ENCODE peak calls at places on chromosome 16, in eight cellular contexts. T, I, E, X, H, M, B and S are unnamed samples.

GRCh38 chr16:27315333-27316037 is 1.7 kb downstream of the IL4R start:
- DNase-seq in E (no peak), X (no peak), H (peak), M (peak), T (peak), I (peak), B (peak), S (no peak)

GRCh38 chr16:87047221-87048037 is 269.8 kb downstream of the C16orf95 start:
- DNase-seq in M (no peak), T (no peak), X (no peak), B (no peak), H (no peak), I (no peak), E (no peak), S (no peak)

GRCh38 chr16:84518804-84519341 is 14.4 kb upstream of the MEAK7 start:
- DNase-seq in I (no peak), T (peak), H (no peak), M (no peak), B (no peak), X (no peak), E (no peak), S (no peak)

GRCh38 chr16:30445149-30445407 is 596 bp downstream of the SEPHS2 start:
- DNase-seq in E (no peak), H (no peak), T (no peak), X (no peak), I (no peak), M (no peak), B (no peak), S (no peak)

GRCh38 chr16:996672-997071 is 15.1 kb downstream of the SOX8 start:
- DNase-seq in E (no peak), X (no peak), M (no peak), T (no peak), H (no peak), I (no peak), B (no peak), S (no peak)

GRCh38 chr16:57645691-57646387 is 17.4 kb downstream of the ADGRG1 start:
- DNase-seq in H (no peak), M (peak), E (no peak), B (no peak), I (no peak), X (no peak), T (no peak), S (no peak)

GRCh38 chr16:65409505-65409904 is 287.6 kb upstream of the CDH11 start:
- DNase-seq in I (no peak), B (no peak), X (no peak), E (no peak), T (no peak), M (peak), H (no peak), S (no peak)

GRCh38 chr16:27505297-27506236 is 44.1 kb downstream of the GTF3C1 start:
- DNase-seq in H (peak), I (no peak), T (no peak), B (no peak), X (no peak), M (no peak), E (no peak), S (no peak)

GRCh38 chr16:28312327-28312726 is 20.0 kb downstream of the SBK1 start:
- DNase-seq in B (no peak), M (no peak), E (no peak), I (no peak), H (no peak), X (no peak), T (no peak), S (no peak)

GRCh38 chr16:66478733-66479511 is 51.8 kb downstream of the BEAN1 start:
- DNase-seq in T (peak), E (no peak), H (peak), M (peak), B (peak), I (peak), X (no peak), S (peak)

GRCh38 chr16:81478876-81479496 is 34.4 kb downstream of the CMIP start:
- DNase-seq in I (no peak), M (no peak), T (peak), X (no peak), H (peak), B (no peak), E (no peak), S (no peak)

GRCh38 chr16:24820522-24820921 is 25.2 kb upstream of the SLC5A11 start:
- DNase-seq in M (no peak), B (no peak), I (no peak), T (no peak), E (no peak), H (no peak), X (no peak), S (no peak)

GRCh38 chr16:27088216-27088615 is 21.5 kb downstream of the C16orf82 start:
- DNase-seq in E (no peak), I (no peak), T (no peak), X (no peak), B (no peak), H (no peak), M (no peak), S (no peak)

GRCh38 chr16:6341993-6342392 is 990.7 kb upstream of the RBFOX1 start:
- DNase-seq in X (no peak), I (peak), T (no peak), M (no peak), H (no peak), B (no peak), E (no peak), S (no peak)

GRCh38 chr16:84260766-84261165 is 21.0 kb upstream of the KCNG4 start:
- DNase-seq in X (no peak), B (no peak), I (no peak), T (no peak), H (no peak), E (no peak), M (no peak), S (no peak)

GRCh38 chr16:466651-467050 is 41.2 kb downstream of the RAB11FIP3 start:
- DNase-seq in T (no peak), I (no peak), X (no peak), M (no peak), B (no peak), H (no peak), E (no peak), S (peak)

GRCh38 chr16:49491736-49492089 is 118.1 kb downstream of the C16orf78 start:
- DNase-seq in T (no peak), B (peak), I (peak), X (no peak), H (no peak), E (no peak), M (peak), S (peak)

GRCh38 chr16:83066011-83066410 is 439.2 kb downstream of the CDH13 start:
- DNase-seq in T (no peak), I (no peak), B (no peak), H (no peak), X (no peak), E (no peak), M (no peak), S (no peak)

GRCh38 chr16:10744370-10745030 is 858 bp downstream of the NUBP1 start:
- DNase-seq in E (no peak), H (peak), X (peak), T (peak), B (no peak), I (no peak), M (no peak), S (peak)

DNA sequence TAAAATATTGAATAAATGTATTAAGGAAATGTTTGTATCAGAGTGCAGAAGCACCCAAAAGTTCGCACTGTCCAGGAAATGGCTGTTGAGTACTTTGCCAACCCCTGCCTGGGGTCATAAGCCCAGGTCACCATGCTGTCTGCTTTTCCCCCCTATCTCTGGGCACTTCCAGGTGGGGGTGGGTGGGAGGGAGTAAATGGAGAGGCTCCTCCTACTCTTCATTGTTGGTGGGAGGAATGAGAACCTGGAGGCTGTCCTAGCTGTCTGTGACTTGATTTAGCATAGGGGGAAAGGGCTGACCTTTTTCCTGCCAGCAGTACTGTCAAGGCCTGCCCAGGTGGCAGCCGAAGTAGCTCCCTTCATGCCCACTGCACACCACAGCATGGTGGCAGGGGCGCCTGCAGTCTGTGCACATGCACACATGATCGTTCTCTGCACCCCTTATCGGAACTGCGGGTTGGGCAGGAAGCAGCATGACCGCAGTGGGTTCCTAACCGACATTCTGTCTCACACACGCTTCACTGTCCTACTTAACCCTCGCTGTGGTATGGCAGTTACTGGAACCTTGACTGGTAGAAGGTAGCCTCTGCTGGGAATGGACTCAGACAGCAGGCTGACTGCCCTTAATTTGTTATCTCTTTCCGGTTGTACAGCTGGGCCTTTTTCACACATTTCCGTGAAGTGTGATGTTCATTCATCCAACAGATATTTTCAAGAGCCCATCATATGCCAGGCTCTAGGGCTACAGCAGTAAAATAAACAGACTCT is 41.5 kb downstream of the LDHD start:
- DNase-seq in B (no peak), I (no peak), X (no peak), T (peak), E (no peak), H (peak), M (no peak), S (no peak)
- TF ChIP-seq CTCF in B (no peak), I (no peak), X (no peak), T (no peak), E (no peak), H (no peak), M (no peak), S (no peak)

GRCh38 chr16:9123871-9124270 is 32.4 kb downstream of the HAPSTR1 start:
- DNase-seq in H (peak), I (no peak), B (peak), M (peak), X (no peak), E (no peak), T (peak), S (no peak)

GRCh38 chr16:9126609-9127008 is 35.2 kb downstream of the HAPSTR1 start:
- DNase-seq in B (no peak), T (no peak), I (no peak), E (no peak), H (no peak), M (no peak), X (no peak), S (no peak)

GRCh38 chr16:9125658-9126492 is 34.4 kb downstream of the HAPSTR1 start:
- DNase-seq in M (no peak), B (no peak), T (no peak), X (no peak), E (no peak), H (no peak), I (no peak), S (no peak)

GRCh38 chr16:9124444-9124843 is 33.0 kb downstream of the HAPSTR1 start:
- DNase-seq in T (peak), H (no peak), M (no peak), B (no peak), I (no peak), E (no peak), X (no peak), S (no peak)

DNA sequence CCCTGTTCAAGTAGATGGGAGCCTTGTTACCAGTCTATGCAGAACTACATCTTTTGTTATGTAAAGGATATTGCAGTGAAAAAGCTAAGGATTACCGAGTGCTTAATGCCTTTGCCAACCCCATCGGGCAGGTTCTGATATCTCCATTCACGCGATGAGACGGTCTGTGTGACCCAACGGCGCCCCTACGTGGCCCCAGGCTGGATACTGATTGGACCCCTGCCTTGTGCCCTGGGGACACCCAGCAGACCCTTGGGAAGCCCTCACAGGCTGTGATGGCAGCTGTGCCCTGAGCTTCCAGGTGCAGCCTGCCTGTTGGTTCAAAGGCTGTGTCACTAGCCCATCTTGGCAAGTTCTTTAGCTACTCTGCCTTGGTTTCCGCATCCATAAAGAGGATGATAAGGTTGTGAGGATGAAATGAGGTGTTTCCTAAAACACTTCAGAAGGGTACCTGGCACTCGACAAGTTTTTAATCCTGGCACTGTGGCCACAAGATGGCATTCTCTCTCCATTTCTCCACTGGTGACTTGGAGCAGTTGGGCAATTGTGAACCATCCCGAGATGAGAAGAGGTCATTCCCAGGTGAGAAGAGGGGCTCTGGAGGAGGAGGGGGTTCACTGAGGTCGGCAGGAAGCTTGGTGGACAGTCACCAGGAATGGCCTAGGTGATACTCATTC is 33.6 kb downstream of the HAPSTR1 start:
- DNase-seq in E (no peak), X (no peak), H (no peak), T (peak), B (no peak), I (no peak), M (no peak), S (no peak)
- TF ChIP-seq CTCF in E (no peak), X (no peak), H (no peak), T (no peak), B (no peak), I (no peak), M (peak), S (no peak)

GRCh38 chr16:85628651-85629050 is 15.5 kb downstream of the GSE1 start:
- DNase-seq in X (no peak), E (no peak), B (no peak), M (no peak), I (no peak), T (no peak), H (no peak), S (no peak)
- TF ChIP-seq CTCF in X (no peak), E (no peak), B (no peak), M (no peak), I (peak), T (no peak), H (no peak), S (no peak)

DNA sequence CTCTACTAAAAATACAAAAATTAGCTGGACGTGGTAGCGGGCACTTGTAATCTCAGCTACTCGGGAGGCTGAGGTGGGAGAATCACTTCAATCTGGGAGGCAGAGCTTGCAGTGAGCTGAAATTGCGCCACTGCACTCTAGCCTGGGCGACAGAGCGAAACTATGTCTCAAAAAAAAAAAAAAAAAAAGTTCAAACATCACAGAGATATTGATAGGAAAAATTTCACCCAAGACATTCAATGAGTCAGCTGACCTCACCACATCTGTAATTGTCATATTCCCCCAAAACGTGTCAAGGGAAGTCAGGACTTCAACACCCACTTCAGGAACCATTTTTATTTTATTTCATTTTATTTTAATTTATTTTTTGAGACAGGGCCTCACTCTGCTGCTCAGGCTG is 8.0 kb upstream of the PRSS27 start:
- DNase-seq in M (no peak), B (no peak), T (no peak), E (no peak), I (no peak), H (no peak), X (no peak), S (no peak)
- TF ChIP-seq CTCF in M (no peak), B (no peak), T (no peak), E (no peak), I (no peak), H (no peak), X (no peak), S (no peak)